ENCODE peak calls at places on chromosomes 7 and 10, in eight cellular contexts. One of them, this sample, is unnamed.
A peak's percentile ranks its signal among the peaks of the same experiment; 100 is the strongest.

GRCh38 chr10:10785627-10786333 is 231.9 kb upstream of the CELF2 start:
- DNase-seq in putamen: no peak
- DNase-seq in vagina: no peak
- DNase-seq in A549: no peak
- DNase-seq in endothelial cell: no peak
- DNase-seq in T-helper 2 cell: no peak
- DNase-seq in MCF 10A: peak; percentile 61
- DNase-seq in skeletal muscle cell: peak; percentile 68
- DNase-seq in this sample: no peak

GRCh38 chr10:131928248-131929095 is 27.7 kb downstream of the PPP2R2D start:
- DNase-seq in putamen: no peak
- DNase-seq in vagina: no peak
- DNase-seq in A549: no peak
- DNase-seq in endothelial cell: no peak
- DNase-seq in T-helper 2 cell: peak; percentile 74
- DNase-seq in MCF 10A: peak; percentile 17
- DNase-seq in skeletal muscle cell: peak; percentile 27
- DNase-seq in this sample: peak; percentile 17

GRCh38 chr10:110461530-110461929 is 36.2 kb upstream of the DUSP5 start:
- DNase-seq in putamen: no peak
- DNase-seq in vagina: no peak
- DNase-seq in A549: no peak
- DNase-seq in endothelial cell: no peak
- DNase-seq in T-helper 2 cell: no peak
- DNase-seq in MCF 10A: no peak
- DNase-seq in skeletal muscle cell: no peak
- DNase-seq in this sample: no peak

GRCh38 chr7:69403169-69403568 is 195.1 kb upstream of the AUTS2 start:
- DNase-seq in putamen: peak; percentile 6
- DNase-seq in vagina: no peak
- DNase-seq in A549: peak; percentile 37
- DNase-seq in endothelial cell: peak; percentile 18
- DNase-seq in T-helper 2 cell: no peak
- DNase-seq in MCF 10A: no peak
- DNase-seq in skeletal muscle cell: no peak
- DNase-seq in this sample: no peak

GRCh38 chr10:15169555-15170407 is 1.3 kb upstream of the NMT2 start:
- DNase-seq in putamen: no peak
- DNase-seq in vagina: peak; percentile 91
- DNase-seq in A549: no peak
- DNase-seq in endothelial cell: no peak
- DNase-seq in T-helper 2 cell: peak; percentile 95
- DNase-seq in MCF 10A: no peak
- DNase-seq in skeletal muscle cell: no peak
- DNase-seq in this sample: peak; percentile 49

GRCh38 chr10:125824736-125825135 is 1.4 kb downstream of the BCCIP start:
- DNase-seq in putamen: no peak
- DNase-seq in vagina: no peak
- DNase-seq in A549: peak; percentile 24
- DNase-seq in endothelial cell: no peak
- DNase-seq in T-helper 2 cell: no peak
- DNase-seq in MCF 10A: peak; percentile 13
- DNase-seq in skeletal muscle cell: no peak
- DNase-seq in this sample: no peak

GRCh38 chr10:126836009-126836408 is 69.2 kb upstream of the DOCK1 start:
- DNase-seq in putamen: no peak
- DNase-seq in vagina: no peak
- DNase-seq in A549: no peak
- DNase-seq in endothelial cell: no peak
- DNase-seq in T-helper 2 cell: no peak
- DNase-seq in MCF 10A: no peak
- DNase-seq in skeletal muscle cell: no peak
- DNase-seq in this sample: no peak

GRCh38 chr10:89440262-89440661 is 25.9 kb downstream of the IFIT5 start:
- DNase-seq in putamen: no peak
- DNase-seq in vagina: no peak
- DNase-seq in A549: no peak
- DNase-seq in endothelial cell: no peak
- DNase-seq in T-helper 2 cell: no peak
- DNase-seq in MCF 10A: peak; percentile 55
- DNase-seq in skeletal muscle cell: no peak
- DNase-seq in this sample: no peak

GRCh38 chr7:1839701-1840100 is 169.6 kb downstream of the ELFN1 start:
- DNase-seq in putamen: no peak
- DNase-seq in vagina: no peak
- DNase-seq in A549: no peak
- DNase-seq in endothelial cell: no peak
- DNase-seq in T-helper 2 cell: no peak
- DNase-seq in MCF 10A: no peak
- DNase-seq in skeletal muscle cell: no peak
- DNase-seq in this sample: no peak

GRCh38 chr7:41051525-41051924 is 651.4 kb downstream of the INHBA start:
- DNase-seq in putamen: no peak
- DNase-seq in vagina: no peak
- DNase-seq in A549: no peak
- DNase-seq in endothelial cell: no peak
- DNase-seq in T-helper 2 cell: no peak
- DNase-seq in MCF 10A: no peak
- DNase-seq in skeletal muscle cell: no peak
- DNase-seq in this sample: no peak

GRCh38 chr7:3757059-3757458 is 456.0 kb downstream of the SDK1 start:
- DNase-seq in putamen: no peak
- DNase-seq in vagina: no peak
- DNase-seq in A549: no peak
- DNase-seq in endothelial cell: no peak
- DNase-seq in T-helper 2 cell: no peak
- DNase-seq in MCF 10A: no peak
- DNase-seq in skeletal muscle cell: no peak
- DNase-seq in this sample: no peak